ENCODE peak calls at places on chromosomes 1 and 21, in six cellular contexts. D, I, W, Q, P and A are unnamed samples.

GRCh38 chr1:50720457-50721053 is 239.5 kb downstream of the FAF1 start:
- DNase-seq in P (no peak), I (peak; percentile 84), Q (no peak), W (no peak), D (no peak), A (no peak)

GRCh38 chr1:164058192-164058591 is 500.8 kb upstream of the PBX1 start:
- DNase-seq in Q (no peak), D (no peak), I (peak; percentile 13), P (peak; percentile 55), W (no peak), A (no peak)

GRCh38 chr1:4653796-4654715 is at the start of gene AJAP1:
- DNase-seq in D (no peak), W (no peak), P (no peak), Q (no peak), I (peak; percentile 47), A (no peak)

GRCh38 chr1:11522400-11523235 is 43.7 kb downstream of the DISP3 start:
- DNase-seq in P (no peak), I (no peak), D (no peak), Q (no peak), W (no peak), A (no peak)

GRCh38 chr1:97489834-97490233 is 431.0 kb downstream of the DPYD start:
- DNase-seq in W (no peak), Q (peak; percentile 49), P (no peak), I (no peak), D (peak; percentile 49), A (no peak)

GRCh38 chr1:219810451-219810850 is 117.9 kb downstream of the SLC30A10 start:
- DNase-seq in P (no peak), Q (no peak), I (no peak), D (no peak), W (no peak), A (no peak)

GRCh38 chr1:6308449-6308848 is 47.6 kb upstream of the GPR153 start:
- DNase-seq in Q (no peak), I (no peak), W (no peak), P (no peak), D (no peak), A (no peak)

GRCh38 chr1:85278853-85279314 is 2.5 kb upstream of the BCL10 start:
- DNase-seq in Q (peak; percentile 98), P (peak; percentile 63), I (peak; percentile 26), W (no peak), D (peak; percentile 97), A (no peak)

GRCh38 chr21:42013901-42014300 is 3.7 kb upstream of the ZBTB21 start:
- DNase-seq in P (no peak), I (no peak), Q (no peak), W (no peak), D (no peak), A (no peak)

GRCh38 chr1:160125761-160126160 is 10.2 kb downstream of the ATP1A2 start:
- DNase-seq in W (no peak), Q (peak; percentile 52), D (peak; percentile 21), I (no peak), P (no peak), A (no peak)

GRCh38 chr1:172219966-172220365 is 200.5 kb upstream of the C1orf105 start:
- DNase-seq in Q (peak; percentile 11), P (no peak), W (no peak), D (no peak), I (no peak), A (no peak)

GRCh38 chr1:115456441-115456961 is 118.5 kb upstream of the NGF start:
- DNase-seq in I (peak; percentile 16), D (no peak), P (peak; percentile 81), W (no peak), Q (peak; percentile 67), A (no peak)

GRCh38 chr1:89261926-89262540 is 10.6 kb downstream of the GBP5 start:
- DNase-seq in W (no peak), Q (no peak), D (peak; percentile 33), P (no peak), I (peak; percentile 82), A (no peak)

GRCh38 chr1:111769517-111770146 is 13.9 kb downstream of the DDX20 start:
- DNase-seq in D (peak; percentile 84), P (peak; percentile 78), I (peak; percentile 45), W (no peak), Q (peak; percentile 78), A (peak; percentile 45)

GRCh38 chr1:62271932-62272728 is 47.1 kb downstream of the KANK4 start:
- DNase-seq in Q (no peak), P (no peak), W (no peak), D (peak; percentile 8), I (peak; percentile 40), A (no peak)

GRCh38 chr1:180911640-180912161 is 996 bp upstream of the KIAA1614 start:
- DNase-seq in D (peak; percentile 38), W (no peak), I (peak; percentile 77), P (peak; percentile 48), Q (peak; percentile 19), A (no peak)

GRCh38 chr1:2314803-2315710 is 76.3 kb downstream of the MORN1 start:
- DNase-seq in I (peak; percentile 85), D (peak; percentile 72), W (no peak), P (peak; percentile 45), Q (peak; percentile 39), A (peak; percentile 57)

GRCh38 chr1:12552111-12552888 is 65.7 kb downstream of the DHRS3 start:
- DNase-seq in Q (no peak), D (no peak), P (no peak), I (no peak), W (no peak), A (no peak)

GRCh38 chr1:28045777-28046176 is 42.6 kb downstream of the EYA3 start:
- DNase-seq in I (no peak), Q (no peak), D (no peak), W (no peak), P (no peak), A (no peak)

GRCh38 chr1:244863491-244864252 is 671 bp downstream of the HNRNPU start:
- DNase-seq in P (peak; percentile 69), Q (no peak), W (no peak), D (no peak), I (peak; percentile 23), A (no peak)

GRCh38 chr1:233635765-233636502 is 22.0 kb downstream of the KCNK1 start:
- DNase-seq in W (no peak), I (peak; percentile 97), D (no peak), P (peak; percentile 65), Q (peak; percentile 62), A (no peak)
- H2BK120ac ChIP-seq in W (no peak overlapping the region), I (no peak overlapping the region), D (no peak overlapping the region), P (no peak overlapping the region), Q (no peak overlapping the region), A (no peak overlapping the region)

GRCh38 chr1:82578086-82578726 is 777.5 kb downstream of the ADGRL2 start:
- DNase-seq in I (no peak), P (no peak), Q (no peak), W (no peak), D (no peak), A (no peak)
- H3K4me2 ChIP-seq in I (no peak overlapping the region), P (no peak overlapping the region), Q (no peak overlapping the region), W (no peak overlapping the region), D (no peak overlapping the region), A (no peak overlapping the region)

GRCh38 chr1:170592591-170593111 is 60.7 kb downstream of the GORAB start:
- DNase-seq in I (no peak), W (no peak), Q (no peak), D (no peak), P (no peak), A (no peak)

GRCh38 chr1:170583186-170583585 is 51.2 kb downstream of the GORAB start:
- DNase-seq in P (no peak), W (no peak), D (no peak), Q (no peak), I (no peak), A (no peak)

GRCh38 chr1:170586321-170586855 is 54.4 kb downstream of the GORAB start:
- DNase-seq in I (peak; percentile 54), W (no peak), D (no peak), Q (no peak), P (peak; percentile 58), A (peak; percentile 63)

GRCh38 chr1:170590921-170591705 is 59.1 kb downstream of the GORAB start:
- DNase-seq in P (no peak), I (no peak), Q (no peak), W (no peak), D (peak; percentile 22), A (no peak)

GRCh38 chr1:170586942-170587593 is 55.1 kb downstream of the GORAB start:
- DNase-seq in P (peak; percentile 6), I (no peak), D (no peak), Q (peak; percentile 40), W (no peak), A (no peak)
- H3K4me3 ChIP-seq in P (no peak overlapping the region), I (no peak overlapping the region), D (peak overlapping the region; percentile 69), Q (no peak overlapping the region), W (no peak overlapping the region), A (no peak overlapping the region)

DNA sequence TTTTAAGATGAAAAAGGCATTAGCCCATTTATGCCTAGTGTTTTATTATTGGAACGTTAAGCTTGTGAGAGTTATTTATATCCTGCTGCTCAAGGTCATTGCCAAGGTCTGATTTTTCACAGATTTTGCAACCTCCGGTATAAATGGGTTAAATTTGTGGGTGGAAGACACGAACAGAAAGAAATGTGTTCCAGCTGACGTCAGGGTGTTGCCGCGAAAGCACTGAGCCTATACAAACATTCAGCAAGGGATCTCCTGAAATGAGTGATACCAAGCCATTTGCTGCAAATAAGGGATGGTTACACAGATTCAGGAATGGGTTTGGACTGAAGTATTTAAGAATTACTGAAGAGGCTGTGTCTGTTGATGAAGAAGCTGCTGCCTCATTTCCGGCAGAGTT is 32.2 kb downstream of the TMED5 start:
- DNase-seq in W (no peak), D (no peak), P (no peak), Q (peak; percentile 46), I (no peak), A (no peak)
- H2BK120ac ChIP-seq in W (no peak overlapping the region), D (no peak overlapping the region), P (no peak overlapping the region), Q (no peak overlapping the region), I (no peak overlapping the region), A (no peak overlapping the region)

GRCh38 chr1:101407505-101408211 is 170.8 kb downstream of the S1PR1 start:
- DNase-seq in I (no peak), Q (no peak), W (no peak), D (no peak), P (no peak), A (no peak)
- H3K4me2 ChIP-seq in I (no peak overlapping the region), Q (no peak overlapping the region), W (no peak overlapping the region), D (no peak overlapping the region), P (no peak overlapping the region), A (no peak overlapping the region)